ENCODE peak calls at places on chromosomes 13 and 19, in five cellular contexts. G is colonic mucosa, R is upper lobe of right lung, Y is cardiac muscle cell, S is right lobe of liver. B is an unnamed sample.

GRCh38 chr13:109256866-109257760 is 529.3 kb downstream of the IRS2 start:
- DNase-seq in G (no peak), R (no peak), Y (peak), S (no peak), B (no peak)

GRCh38 chr13:112813552-112813951 is 123.7 kb downstream of the ATP11A start:
- DNase-seq in G (no peak), R (no peak), Y (no peak), S (no peak), B (no peak)

GRCh38 chr13:70310720-70311119 is 202.5 kb upstream of the KLHL1 start:
- DNase-seq in G (peak), R (no peak), Y (peak), S (no peak), B (no peak)

GRCh38 chr13:20190481-20191310 is 2.0 kb downstream of the GJB2 start:
- DNase-seq in G (no peak), R (no peak), Y (no peak), S (no peak), B (no peak)

GRCh38 chr13:52356327-52356726 is 49.6 kb downstream of the THSD1 start:
- DNase-seq in G (no peak), R (no peak), Y (no peak), S (no peak), B (no peak)

GRCh38 chr13:40362502-40362901 is 303.9 kb downstream of the FOXO1 start:
- DNase-seq in G (no peak), R (no peak), Y (no peak), S (no peak), B (no peak)

GRCh38 chr13:26228080-26228479 is 6.0 kb upstream of the RNF6 start:
- DNase-seq in G (no peak), R (no peak), Y (no peak), S (no peak), B (no peak)

GRCh38 chr13:45479661-45480060 is 14.9 kb downstream of the COG3 start:
- DNase-seq in G (no peak), R (no peak), Y (no peak), S (no peak), B (no peak)

GRCh38 chr13:34153428-34154180 is 335.7 kb downstream of the RFC3 start:
- DNase-seq in G (no peak), R (no peak), Y (peak), S (no peak), B (no peak)

DNA sequence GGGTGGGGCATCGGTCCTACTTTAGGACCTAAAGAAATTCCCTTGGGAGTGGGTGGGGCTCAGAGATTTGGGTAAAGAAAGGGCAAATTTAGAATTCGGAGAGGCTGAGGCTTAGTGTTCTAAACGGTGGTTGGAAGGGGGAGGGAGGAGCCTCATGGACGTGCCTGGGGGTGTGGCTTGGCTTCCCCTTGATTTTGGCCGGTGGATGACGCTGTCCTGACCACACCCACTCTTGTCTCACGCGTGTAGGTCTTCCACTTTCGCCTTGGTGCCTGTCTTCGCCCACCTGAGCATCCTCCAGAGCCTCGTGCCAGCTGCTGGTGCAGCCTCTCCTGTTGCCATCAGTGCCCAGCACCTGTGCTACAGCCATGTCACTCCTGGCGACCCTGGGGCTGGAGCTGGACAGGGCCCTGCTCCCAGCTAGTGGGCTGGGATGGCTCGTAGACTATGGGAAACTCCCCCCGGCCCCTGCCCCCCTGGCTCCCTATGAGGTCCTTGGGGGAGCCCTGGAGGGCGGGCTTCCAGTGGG is 1.2 kb upstream of the NUP62 start:
- DNase-seq in G (peak), R (no peak), Y (no peak), S (peak), B (no peak)
- H3K27ac ChIP-seq in G (no peak), R (no peak), Y (no peak), S (no peak), B (no peak)

DNA sequence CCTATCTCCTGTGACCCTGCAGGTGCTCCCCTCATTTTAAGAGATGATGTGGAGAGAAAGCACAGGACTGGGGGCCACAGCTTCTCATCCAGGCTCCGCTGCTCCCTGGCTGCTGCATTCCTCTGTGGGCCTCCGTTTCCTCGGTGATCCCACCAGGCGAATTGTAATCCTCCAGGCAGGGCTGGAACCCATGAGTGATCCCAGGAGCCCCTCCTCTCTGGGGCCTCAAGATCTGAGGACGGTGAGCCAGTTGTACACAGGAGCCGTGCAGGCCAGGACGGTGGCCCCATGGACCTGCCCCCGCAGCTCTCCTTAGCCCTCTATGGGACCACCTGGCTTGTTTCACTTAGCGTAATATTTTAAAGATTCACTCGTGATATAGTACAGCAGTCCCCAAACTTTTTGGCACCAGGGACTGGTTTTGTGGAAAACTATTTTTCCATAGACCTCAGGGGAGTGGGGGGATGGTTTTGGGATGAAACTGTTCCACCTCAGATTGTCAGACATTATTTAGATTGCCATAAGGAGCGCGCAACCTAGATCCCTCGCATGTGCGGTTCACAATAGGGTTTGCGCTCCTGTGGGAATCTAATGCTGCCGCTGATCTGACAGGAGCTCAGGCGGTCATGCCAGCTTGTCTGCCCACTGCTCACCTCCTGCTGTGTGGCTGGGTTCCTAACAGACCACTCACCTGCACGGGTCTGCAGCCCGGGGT is 5.6 kb downstream of the FFAR3 start:
- DNase-seq in G (no peak), R (no peak), Y (no peak), S (no peak), B (no peak)
- H3K4me3 ChIP-seq in G (no peak), R (no peak), Y (no peak), S (no peak), B (no peak)

GRCh38 chr13:27263438-27263837 is 7.2 kb upstream of the RASL11A start:
- DNase-seq in G (no peak), R (no peak), Y (no peak), S (no peak), B (no peak)
- H3K27ac ChIP-seq in G (no peak), R (no peak), Y (peak), S (no peak), B (no peak)

GRCh38 chr19:15285896-15286591 is 46.3 kb downstream of the BRD4 start:
- DNase-seq in G (no peak), R (no peak), Y (no peak), S (no peak), B (no peak)
- H3K4me3 ChIP-seq in G (no peak), R (no peak), Y (no peak), S (no peak), B (no peak)

DNA sequence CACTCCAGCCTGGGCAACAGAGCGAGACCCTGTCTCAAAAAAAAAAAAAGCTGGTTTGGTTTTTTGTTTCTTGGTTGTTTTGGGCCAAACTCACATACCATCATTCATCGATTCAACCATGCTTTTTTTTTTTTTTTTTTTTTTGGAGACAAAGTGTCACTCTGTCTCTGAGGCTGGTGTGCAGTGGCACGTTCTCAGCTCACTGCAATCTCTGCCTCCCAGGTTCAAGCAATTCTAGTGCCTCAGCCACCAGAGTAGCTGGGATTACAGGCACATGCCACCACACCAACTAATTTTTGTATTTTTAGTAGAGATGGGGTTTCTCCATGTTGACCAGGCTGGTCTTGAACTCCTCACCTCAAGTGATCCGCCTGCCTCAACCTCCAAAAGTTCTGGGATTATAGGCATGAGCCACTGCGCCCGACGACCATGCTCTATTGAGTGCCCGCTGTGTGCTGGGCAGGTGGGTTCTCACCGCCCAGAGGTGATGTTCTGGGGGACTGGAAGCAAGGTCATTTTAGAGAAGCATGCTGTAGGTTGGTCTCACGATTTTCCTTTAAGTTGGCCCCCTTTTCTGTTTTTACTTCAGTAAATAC is 8.1 kb upstream of the JUND start:
- DNase-seq in G (no peak), R (no peak), Y (no peak), S (no peak), B (no peak)
- H3K27ac ChIP-seq in G (peak), R (peak), Y (peak), S (no peak), B (peak)